ENCODE peak calls at places on chromosomes 2 and 18, in seven cellular contexts. One of them, this sample, is unnamed.

GRCh38 chr2:191539068-191539467 is 138.9 kb upstream of the NABP1 start:
- DNase-seq in upper lobe of right lung: no peak
- DNase-seq in HCT116: peak; percentile 18
- DNase-seq in BJ: no peak
- DNase-seq in AG09309: no peak
- DNase-seq in psoas muscle: no peak
- DNase-seq in ovary: no peak
- DNase-seq in this sample: peak; percentile 47

GRCh38 chr2:101844055-101844635 is 146.6 kb downstream of the MAP4K4 start:
- DNase-seq in upper lobe of right lung: no peak
- DNase-seq in HCT116: no peak
- DNase-seq in BJ: no peak
- DNase-seq in AG09309: peak; percentile 71
- DNase-seq in psoas muscle: no peak
- DNase-seq in ovary: no peak
- DNase-seq in this sample: no peak

GRCh38 chr2:100945433-100945740 is 56.7 kb upstream of the RPL31 start:
- DNase-seq in upper lobe of right lung: no peak
- DNase-seq in HCT116: no peak
- DNase-seq in BJ: no peak
- DNase-seq in AG09309: no peak
- DNase-seq in psoas muscle: no peak
- DNase-seq in ovary: no peak
- DNase-seq in this sample: no peak

GRCh38 chr2:240595381-240596079 is 9.0 kb downstream of the CAPN10 start:
- DNase-seq in upper lobe of right lung: peak; percentile 57
- DNase-seq in HCT116: no peak
- DNase-seq in BJ: no peak
- DNase-seq in AG09309: no peak
- DNase-seq in psoas muscle: peak; percentile 20
- DNase-seq in ovary: peak; percentile 6
- DNase-seq in this sample: peak; percentile 62

GRCh38 chr18:38545071-38545470 is 979.5 kb upstream of the CELF4 start:
- DNase-seq in upper lobe of right lung: no peak
- DNase-seq in HCT116: no peak
- DNase-seq in BJ: no peak
- DNase-seq in AG09309: no peak
- DNase-seq in psoas muscle: no peak
- DNase-seq in ovary: no peak
- DNase-seq in this sample: peak; percentile 57

GRCh38 chr2:127052771-127053691 is 53.9 kb downstream of the BIN1 start:
- DNase-seq in upper lobe of right lung: no peak
- DNase-seq in HCT116: no peak
- DNase-seq in BJ: no peak
- DNase-seq in AG09309: no peak
- DNase-seq in psoas muscle: peak; percentile 30
- DNase-seq in ovary: peak; percentile 6
- DNase-seq in this sample: no peak

GRCh38 chr2:178715366-178715765 is 91.9 kb downstream of the TTN start:
- DNase-seq in upper lobe of right lung: no peak
- DNase-seq in HCT116: no peak
- DNase-seq in BJ: no peak
- DNase-seq in AG09309: no peak
- DNase-seq in psoas muscle: no peak
- DNase-seq in ovary: no peak
- DNase-seq in this sample: no peak

GRCh38 chr2:1632006-1632348 is 112.3 kb downstream of the PXDN start:
- DNase-seq in upper lobe of right lung: no peak
- DNase-seq in HCT116: no peak
- DNase-seq in BJ: peak; percentile 36
- DNase-seq in AG09309: no peak
- DNase-seq in psoas muscle: no peak
- DNase-seq in ovary: no peak
- DNase-seq in this sample: no peak

GRCh38 chr2:188902906-188903305 is 71.3 kb upstream of the COL3A1 start:
- DNase-seq in upper lobe of right lung: no peak
- DNase-seq in HCT116: no peak
- DNase-seq in BJ: peak; percentile 27
- DNase-seq in AG09309: no peak
- DNase-seq in psoas muscle: no peak
- DNase-seq in ovary: no peak
- DNase-seq in this sample: no peak

GRCh38 chr2:43082111-43082877 is 144.1 kb downstream of the ZFP36L2 start:
- DNase-seq in upper lobe of right lung: no peak
- DNase-seq in HCT116: no peak
- DNase-seq in BJ: peak; percentile 70
- DNase-seq in AG09309: peak; percentile 71
- DNase-seq in psoas muscle: peak; percentile 73
- DNase-seq in ovary: peak; percentile 59
- DNase-seq in this sample: no peak

GRCh38 chr2:42064417-42064942 is 16.7 kb downstream of the PKDCC start:
- DNase-seq in upper lobe of right lung: no peak
- DNase-seq in HCT116: no peak
- DNase-seq in BJ: no peak
- DNase-seq in AG09309: no peak
- DNase-seq in psoas muscle: no peak
- DNase-seq in ovary: no peak
- DNase-seq in this sample: no peak

GRCh38 chr2:64542071-64543005 is 18.2 kb downstream of the AFTPH start:
- DNase-seq in upper lobe of right lung: no peak
- DNase-seq in HCT116: no peak
- DNase-seq in BJ: no peak
- DNase-seq in AG09309: no peak
- DNase-seq in psoas muscle: no peak
- DNase-seq in ovary: no peak
- DNase-seq in this sample: no peak

GRCh38 chr2:232300894-232301387 is 77.6 kb upstream of the ALPP start:
- DNase-seq in upper lobe of right lung: no peak
- DNase-seq in HCT116: no peak
- DNase-seq in BJ: no peak
- DNase-seq in AG09309: no peak
- DNase-seq in psoas muscle: no peak
- DNase-seq in ovary: no peak
- DNase-seq in this sample: no peak

GRCh38 chr2:181305151-181306123 is 151.7 kb upstream of the ITGA4 start:
- DNase-seq in upper lobe of right lung: no peak
- DNase-seq in HCT116: no peak
- DNase-seq in BJ: no peak
- DNase-seq in AG09309: no peak
- DNase-seq in psoas muscle: no peak
- DNase-seq in ovary: peak; percentile 6
- DNase-seq in this sample: no peak

GRCh38 chr18:48475635-48476549 is 62.9 kb upstream of the CTIF start:
- DNase-seq in upper lobe of right lung: no peak
- DNase-seq in HCT116: peak; percentile 67
- DNase-seq in BJ: no peak
- DNase-seq in AG09309: peak; percentile 61
- DNase-seq in psoas muscle: no peak
- DNase-seq in ovary: peak; percentile 55
- DNase-seq in this sample: peak; percentile 63
- TF ChIP-seq CTCF in upper lobe of right lung: peak; percentile 86
- TF ChIP-seq CTCF in HCT116: peak; percentile 90
- TF ChIP-seq CTCF in BJ: peak; percentile 84
- TF ChIP-seq CTCF in AG09309: peak; percentile 82
- TF ChIP-seq CTCF in psoas muscle: peak; percentile 87
- TF ChIP-seq CTCF in ovary: peak; percentile 85
- TF ChIP-seq CTCF in this sample: peak; percentile 75

GRCh38 chr2:159557437-159558034 is 58.8 kb downstream of the BAZ2B start:
- DNase-seq in upper lobe of right lung: no peak
- DNase-seq in HCT116: peak; percentile 16
- DNase-seq in BJ: no peak
- DNase-seq in AG09309: no peak
- DNase-seq in psoas muscle: no peak
- DNase-seq in ovary: no peak
- DNase-seq in this sample: no peak
- TF ChIP-seq CTCF in upper lobe of right lung: peak; percentile 40
- TF ChIP-seq CTCF in HCT116: peak; percentile 59
- TF ChIP-seq CTCF in BJ: peak; percentile 26
- TF ChIP-seq CTCF in AG09309: peak; percentile 38
- TF ChIP-seq CTCF in psoas muscle: peak; percentile 25
- TF ChIP-seq CTCF in ovary: no peak
- TF ChIP-seq CTCF in this sample: no peak

GRCh38 chr18:76306685-76307292 is 188.3 kb downstream of the ZNF516 start:
- DNase-seq in upper lobe of right lung: no peak
- DNase-seq in HCT116: peak; percentile 12
- DNase-seq in BJ: no peak
- DNase-seq in AG09309: no peak
- DNase-seq in psoas muscle: no peak
- DNase-seq in ovary: no peak
- DNase-seq in this sample: no peak
- TF ChIP-seq CTCF in upper lobe of right lung: no peak
- TF ChIP-seq CTCF in HCT116: peak; percentile 61
- TF ChIP-seq CTCF in BJ: peak; percentile 23
- TF ChIP-seq CTCF in AG09309: peak; percentile 3
- TF ChIP-seq CTCF in psoas muscle: no peak
- TF ChIP-seq CTCF in ovary: no peak
- TF ChIP-seq CTCF in this sample: peak; percentile 60

GRCh38 chr2:159283529-159283928 is 3.0 kb downstream of the WDSUB1 start:
- DNase-seq in upper lobe of right lung: no peak
- DNase-seq in HCT116: no peak
- DNase-seq in BJ: no peak
- DNase-seq in AG09309: no peak
- DNase-seq in psoas muscle: no peak
- DNase-seq in ovary: no peak
- DNase-seq in this sample: no peak

GRCh38 chr2:159287733-159288132 is 1.2 kb upstream of the WDSUB1 start:
- DNase-seq in upper lobe of right lung: no peak
- DNase-seq in HCT116: no peak
- DNase-seq in BJ: no peak
- DNase-seq in AG09309: no peak
- DNase-seq in psoas muscle: no peak
- DNase-seq in ovary: no peak
- DNase-seq in this sample: no peak

GRCh38 chr2:159285929-159286708 is at the start of gene WDSUB1:
- DNase-seq in upper lobe of right lung: peak; percentile 91
- DNase-seq in HCT116: no peak
- DNase-seq in BJ: peak; percentile 16
- DNase-seq in AG09309: peak; percentile 14
- DNase-seq in psoas muscle: peak; percentile 69
- DNase-seq in ovary: peak; percentile 73
- DNase-seq in this sample: peak; percentile 55

GRCh38 chr2:159285433-159285832 is 1.1 kb downstream of the WDSUB1 start:
- DNase-seq in upper lobe of right lung: no peak
- DNase-seq in HCT116: no peak
- DNase-seq in BJ: no peak
- DNase-seq in AG09309: no peak
- DNase-seq in psoas muscle: no peak
- DNase-seq in ovary: no peak
- DNase-seq in this sample: no peak

GRCh38 chr2:159286709-159287441 is 372 bp upstream of the WDSUB1 start:
- DNase-seq in upper lobe of right lung: peak; percentile 100
- DNase-seq in HCT116: peak; percentile 87
- DNase-seq in BJ: peak; percentile 62
- DNase-seq in AG09309: peak; percentile 52
- DNase-seq in psoas muscle: peak; percentile 99
- DNase-seq in ovary: peak; percentile 99
- DNase-seq in this sample: peak; percentile 99
- TF ChIP-seq CTCF in upper lobe of right lung: no peak
- TF ChIP-seq CTCF in HCT116: no peak
- TF ChIP-seq CTCF in BJ: no peak
- TF ChIP-seq CTCF in AG09309: no peak
- TF ChIP-seq CTCF in psoas muscle: no peak
- TF ChIP-seq CTCF in ovary: no peak
- TF ChIP-seq CTCF in this sample: no peak

GRCh38 chr2:132999421-132999820 is 329.4 kb upstream of the LYPD1 start:
- DNase-seq in upper lobe of right lung: no peak
- DNase-seq in HCT116: no peak
- DNase-seq in BJ: no peak
- DNase-seq in AG09309: no peak
- DNase-seq in psoas muscle: no peak
- DNase-seq in ovary: no peak
- DNase-seq in this sample: no peak
- TF ChIP-seq CTCF in upper lobe of right lung: no peak
- TF ChIP-seq CTCF in HCT116: no peak
- TF ChIP-seq CTCF in BJ: no peak
- TF ChIP-seq CTCF in AG09309: no peak
- TF ChIP-seq CTCF in psoas muscle: no peak
- TF ChIP-seq CTCF in ovary: no peak
- TF ChIP-seq CTCF in this sample: no peak

GRCh38 chr2:80429251-80429650 is 124.7 kb upstream of the LRRTM1 start:
- DNase-seq in upper lobe of right lung: no peak
- DNase-seq in HCT116: no peak
- DNase-seq in BJ: no peak
- DNase-seq in AG09309: no peak
- DNase-seq in psoas muscle: no peak
- DNase-seq in ovary: no peak
- DNase-seq in this sample: no peak
- TF ChIP-seq CTCF in upper lobe of right lung: no peak
- TF ChIP-seq CTCF in HCT116: no peak
- TF ChIP-seq CTCF in BJ: no peak
- TF ChIP-seq CTCF in AG09309: no peak
- TF ChIP-seq CTCF in psoas muscle: no peak
- TF ChIP-seq CTCF in ovary: no peak
- TF ChIP-seq CTCF in this sample: no peak

DNA sequence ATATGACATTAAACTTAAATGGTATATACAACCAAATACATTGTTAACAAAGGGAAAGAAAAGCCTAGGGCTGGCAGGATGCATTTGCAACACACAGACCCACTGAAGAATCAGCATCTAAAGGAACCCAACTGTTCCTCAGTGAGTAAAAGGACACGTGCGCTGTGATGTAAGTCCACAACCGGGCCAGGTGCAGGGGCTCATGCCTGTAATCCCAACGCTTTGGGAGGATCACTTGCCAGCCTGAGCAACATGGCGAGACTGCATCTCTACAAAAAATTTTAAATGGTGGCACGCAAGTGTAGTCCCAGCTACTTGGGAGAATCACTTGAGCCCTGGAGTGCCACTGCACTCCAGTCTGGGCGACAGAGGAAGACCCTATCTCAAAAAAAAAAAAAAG is 3.9 kb downstream of the DTNB start:
- DNase-seq in upper lobe of right lung: no peak
- DNase-seq in HCT116: no peak
- DNase-seq in BJ: no peak
- DNase-seq in AG09309: no peak
- DNase-seq in psoas muscle: no peak
- DNase-seq in ovary: no peak
- DNase-seq in this sample: no peak
- TF ChIP-seq CTCF in upper lobe of right lung: no peak
- TF ChIP-seq CTCF in HCT116: no peak
- TF ChIP-seq CTCF in BJ: no peak
- TF ChIP-seq CTCF in AG09309: no peak
- TF ChIP-seq CTCF in psoas muscle: no peak
- TF ChIP-seq CTCF in ovary: no peak
- TF ChIP-seq CTCF in this sample: no peak

This sample was measured in endothelial cell.